ENCODE peak calls at places on chromosomes 12 and 14, in five cellular contexts. A is GM12878, M is HepG2, Z is K562, R is SK-N-SH. Q is an unnamed sample.

GRCh38 chr12:66453837-66454236 is 151.5 kb downstream of the HELB start:
- DNase-seq in A (no peak), M (no peak), Z (no peak), R (no peak), Q (no peak)

GRCh38 chr14:91114079-91115065 is 499 bp downstream of the DGLUCY start:
- DNase-seq in A (peak; percentile 86), M (peak; percentile 79), Z (peak; percentile 79), R (peak; percentile 29), Q (peak; percentile 43)

GRCh38 chr12:57694459-57695019 is 607 bp downstream of the OS9 start:
- DNase-seq in A (no peak), M (no peak), Z (peak; percentile 56), R (peak; percentile 28), Q (no peak)

GRCh38 chr12:1282670-1283361 is 291.8 kb downstream of the ERC1 start:
- DNase-seq in A (no peak), M (no peak), Z (no peak), R (no peak), Q (peak; percentile 31)

GRCh38 chr14:89618309-89618708 is 201.3 kb upstream of the FOXN3 start:
- DNase-seq in A (no peak), M (peak; percentile 12), Z (no peak), R (peak; percentile 38), Q (no peak)

GRCh38 chr14:100476012-100476822 is 111.0 kb downstream of the BEGAIN start:
- DNase-seq in A (no peak), M (peak; percentile 95), Z (no peak), R (no peak), Q (peak; percentile 98)

GRCh38 chr14:74917646-74918081 is 5.4 kb downstream of the RPS6KL1 start:
- DNase-seq in A (no peak), M (no peak), Z (no peak), R (no peak), Q (no peak)

GRCh38 chr12:89024580-89024979 is 327.7 kb downstream of the DUSP6 start:
- DNase-seq in A (no peak), M (no peak), Z (no peak), R (no peak), Q (no peak)

GRCh38 chr12:71155228-71155627 is 2.6 kb downstream of the TSPAN8 start:
- DNase-seq in A (no peak), M (peak; percentile 85), Z (no peak), R (no peak), Q (no peak)

GRCh38 chr12:58533652-58534051 is 386.7 kb downstream of the LRIG3 start:
- DNase-seq in A (no peak), M (no peak), Z (no peak), R (no peak), Q (no peak)

GRCh38 chr12:51549637-51550036 is 41.4 kb upstream of the SCN8A start:
- DNase-seq in A (no peak), M (no peak), Z (no peak), R (no peak), Q (peak; percentile 15)

GRCh38 chr12:95836630-95837239 is 22.0 kb upstream of the SNRPF start:
- DNase-seq in A (no peak), M (no peak), Z (no peak), R (no peak), Q (peak; percentile 69)

GRCh38 chr12:102484017-102484731 is 3.8 kb upstream of the IGF1 start:
- DNase-seq in A (peak; percentile 84), M (peak; percentile 26), Z (peak; percentile 67), R (peak; percentile 45), Q (peak; percentile 41)

GRCh38 chr12:122646568-122647220 is 56.5 kb downstream of the HCAR2 start:
- DNase-seq in A (peak; percentile 90), M (no peak), Z (no peak), R (no peak), Q (peak; percentile 88)

GRCh38 chr12:80101126-80101525 is 1.8 kb downstream of the OTOGL start:
- DNase-seq in A (no peak), M (no peak), Z (no peak), R (no peak), Q (no peak)

GRCh38 chr14:106875503-106875902 is 1349.1 kb downstream of the TMEM121 start:
- DNase-seq in A (no peak), M (no peak), Z (no peak), R (no peak), Q (no peak)

GRCh38 chr12:32025906-32026305 is 66.7 kb downstream of the RESF1 start:
- DNase-seq in A (peak; percentile 24), M (no peak), Z (no peak), R (no peak), Q (no peak)

GRCh38 chr14:51609251-51609986 is 42.3 kb upstream of the FRMD6 start:
- DNase-seq in A (no peak), M (no peak), Z (no peak), R (no peak), Q (peak; percentile 43)

GRCh38 chr14:102819176-102819628 is 42.0 kb downstream of the TRAF3 start:
- DNase-seq in A (peak; percentile 89), M (peak; percentile 77), Z (no peak), R (no peak), Q (no peak)

GRCh38 chr14:71692496-71692895 is 239.7 kb upstream of the RGS6 start:
- DNase-seq in A (no peak), M (no peak), Z (no peak), R (no peak), Q (peak; percentile 69)

GRCh38 chr12:49524660-49525324 is 14.0 kb upstream of the KCNH3 start:
- DNase-seq in A (no peak), M (no peak), Z (no peak), R (no peak), Q (no peak)

GRCh38 chr14:19799880-19800279 is 3.7 kb upstream of the OR4N2 start:
- DNase-seq in A (no peak), M (no peak), Z (no peak), R (no peak), Q (no peak)

GRCh38 chr14:19801118-19801464 is 2.5 kb upstream of the OR4N2 start:
- DNase-seq in A (no peak), M (no peak), Z (no peak), R (no peak), Q (no peak)

DNA sequence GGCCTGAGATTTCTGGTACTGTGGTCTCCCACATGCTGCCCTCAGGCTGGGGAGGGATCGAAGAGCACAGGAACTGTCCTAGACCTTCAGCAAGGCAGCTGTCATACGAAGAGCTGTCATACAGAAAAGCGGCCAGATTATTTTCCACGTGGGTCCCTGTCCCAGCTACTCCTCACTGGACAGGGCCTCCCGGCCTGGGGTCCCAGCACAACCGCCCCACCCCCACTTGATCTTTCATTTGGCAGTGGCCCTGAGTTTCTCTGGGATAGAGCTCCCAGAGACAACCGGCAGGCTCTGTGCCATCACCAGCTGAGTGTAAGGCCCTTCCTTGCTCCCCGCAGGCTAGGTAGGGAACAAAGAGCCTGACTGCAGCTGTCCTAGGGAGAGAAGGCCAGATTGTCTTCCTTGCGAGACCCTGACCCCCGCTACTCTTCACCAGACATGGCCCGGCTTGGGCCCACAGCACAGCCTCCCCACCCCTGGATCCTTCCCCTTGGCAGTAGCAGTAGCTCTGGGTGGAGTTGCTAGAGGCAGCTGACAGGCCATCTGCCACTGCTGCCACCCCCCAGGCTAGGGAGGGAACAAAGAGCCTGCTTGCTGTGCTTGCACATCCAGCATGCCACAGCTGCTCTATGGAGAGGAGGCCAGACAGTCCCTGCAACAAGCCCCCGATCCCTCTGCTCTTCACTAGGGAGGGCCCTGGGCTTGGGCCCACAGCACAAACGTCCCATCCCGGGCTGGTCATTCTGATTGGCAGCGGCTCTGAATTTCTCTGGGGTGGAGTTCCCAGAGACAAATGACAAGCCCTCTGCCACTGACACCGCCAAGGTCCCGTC is 3.1 kb upstream of the OR4N2 start:
- DNase-seq in A (no peak), M (no peak), Z (no peak), R (no peak), Q (no peak)
- TF ChIP-seq SMC3 in A (no peak), M (no peak), Z (no peak), R (no peak), Q (no peak)

GRCh38 chr12:124284368-124284767 is 10.5 kb upstream of the RFLNA start:
- DNase-seq in A (no peak), M (no peak), Z (no peak), R (no peak), Q (no peak)

GRCh38 chr12:124289634-124290600 is 5.0 kb upstream of the RFLNA start:
- DNase-seq in A (no peak), M (no peak), Z (no peak), R (peak; percentile 77), Q (peak; percentile 43)

GRCh38 chr12:124283326-124283725 is 11.6 kb upstream of the RFLNA start:
- DNase-seq in A (no peak), M (no peak), Z (no peak), R (no peak), Q (no peak)

GRCh38 chr12:124286414-124286813 is 8.5 kb upstream of the RFLNA start:
- DNase-seq in A (no peak), M (no peak), Z (no peak), R (peak; percentile 82), Q (no peak)

DNA sequence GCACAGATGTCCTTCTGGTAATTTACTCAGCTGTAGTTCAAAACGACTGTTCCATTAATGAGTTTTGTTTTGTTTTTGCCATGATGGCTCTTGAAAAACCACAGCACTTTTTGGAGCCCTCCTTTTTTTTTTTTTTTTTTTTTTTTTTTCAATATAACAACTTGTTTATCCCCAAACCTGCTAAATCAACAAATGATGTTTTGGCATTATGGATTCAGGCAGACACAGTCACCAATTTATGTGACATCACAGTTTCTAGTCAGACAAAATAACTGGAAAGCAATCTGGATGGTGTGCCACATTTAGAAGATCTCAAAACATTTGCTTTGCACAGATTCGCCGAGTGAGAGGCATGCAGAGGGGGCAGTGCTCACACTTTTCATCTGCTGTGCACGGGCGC is 7.9 kb upstream of the RFLNA start:
- DNase-seq in A (no peak), M (no peak), Z (no peak), R (no peak), Q (no peak)
- H2AFZ ChIP-seq in A (no peak overlapping the region), M (no peak overlapping the region), Z (no peak overlapping the region), R (no peak overlapping the region), Q (no peak overlapping the region)

DNA sequence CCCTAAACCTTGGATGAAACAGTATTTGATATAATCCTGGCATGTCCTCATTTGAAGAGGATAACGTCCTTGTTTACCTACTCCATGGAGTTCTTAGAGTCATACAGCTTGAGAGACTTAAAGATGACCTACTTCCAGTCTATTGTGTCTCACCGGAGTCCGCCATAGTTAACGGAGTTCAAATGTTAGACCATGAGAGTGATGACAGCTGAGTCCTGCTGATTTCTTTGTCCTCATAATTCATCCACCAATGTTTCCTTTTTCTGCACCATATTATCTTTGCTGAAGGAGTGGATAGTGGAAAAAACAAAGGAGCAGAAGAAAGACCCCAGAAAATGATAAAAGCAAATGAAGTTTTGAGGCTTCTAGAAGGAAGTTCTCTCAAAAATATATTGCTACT is 75.8 kb upstream of the HIF1A start:
- DNase-seq in A (no peak), M (no peak), Z (no peak), R (no peak), Q (no peak)
- TF ChIP-seq SMC3 in A (no peak), M (no peak), Z (no peak), R (no peak), Q (no peak)

DNA sequence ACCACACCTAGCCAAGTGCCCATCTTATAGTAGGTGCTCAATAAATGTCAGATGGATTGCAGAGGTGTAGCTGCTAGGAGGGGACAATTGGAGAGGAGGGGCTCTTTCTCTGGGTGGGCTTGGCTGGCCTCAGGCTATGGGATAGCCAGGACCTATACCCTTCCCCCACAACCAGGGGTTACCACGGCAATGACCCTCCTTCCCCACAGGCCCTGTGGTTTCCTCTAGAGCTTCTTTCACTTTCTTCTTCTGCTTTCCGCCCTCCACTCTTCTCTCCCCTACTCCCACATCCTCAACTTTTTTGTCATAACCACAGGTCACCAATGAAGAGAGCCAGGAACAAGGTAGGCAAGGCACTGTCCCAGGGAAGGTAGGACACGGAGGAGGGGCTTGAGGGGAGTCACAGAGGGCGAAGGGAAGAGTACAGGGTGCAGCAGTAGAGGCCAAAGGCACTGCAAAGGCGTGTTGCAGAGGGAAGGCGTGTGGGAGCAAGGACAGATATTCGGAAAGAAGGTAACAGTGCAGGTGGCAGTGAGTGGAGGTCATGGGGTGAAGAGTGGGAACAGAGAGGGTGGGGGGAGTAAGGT is 1.9 kb upstream of the ITGB7 start:
- DNase-seq in A (no peak), M (no peak), Z (no peak), R (no peak), Q (no peak)
- H2AFZ ChIP-seq in A (peak overlapping the region; percentile 80), M (no peak overlapping the region), Z (no peak overlapping the region), R (no peak overlapping the region), Q (peak overlapping the region; percentile 49)

Q was measured in IMR-90.